ENCODE peak calls at places on chromosomes 4 and X, in four cellular contexts. M, H, D and Z are unnamed samples.

GRCh38 chr4:165784672-165785071 is 88.4 kb upstream of the TLL1 start:
- DNase-seq in M (no peak), H (peak; percentile 2), D (no peak), Z (peak; percentile 4)

GRCh38 chrX:50691820-50692219 is 122.2 kb downstream of the SHROOM4 start:
- DNase-seq in M (peak; percentile 85), D (no peak), H (peak; percentile 24), Z (peak; percentile 5)

GRCh38 chr4:124938836-124939235 is 226.3 kb upstream of the ANKRD50 start:
- DNase-seq in M (no peak), D (no peak), H (no peak), Z (no peak)

GRCh38 chr4:53605783-53606182 is 14.5 kb upstream of the LNX1 start:
- DNase-seq in D (no peak), M (no peak), H (peak; percentile 19), Z (no peak)

GRCh38 chrX:1601768-1602085 is 10.3 kb downstream of the AKAP17A start:
- DNase-seq in D (peak; percentile 30), H (no peak), M (no peak), Z (no peak)

GRCh38 chrX:137043736-137044135 is 9.9 kb upstream of the GPR101 start:
- DNase-seq in D (no peak), H (no peak), M (no peak), Z (no peak)

GRCh38 chr4:113278324-113278934 is 229.0 kb downstream of the ANK2 start:
- DNase-seq in D (no peak), H (peak; percentile 83), M (peak; percentile 88), Z (peak; percentile 60)

GRCh38 chr4:11623726-11624037 is 195.0 kb upstream of the HS3ST1 start:
- DNase-seq in D (no peak), H (no peak), M (no peak), Z (no peak)

GRCh38 chrX:112698946-112699345 is 19.2 kb upstream of the LHFPL1 start:
- DNase-seq in D (no peak), M (no peak), H (no peak), Z (no peak)

GRCh38 chr4:99403380-99404194 is 31.6 kb downstream of the ADH7 start:
- DNase-seq in M (no peak), D (no peak), H (peak; percentile 73), Z (no peak)

GRCh38 chr4:60759518-60760245 is 440.4 kb upstream of the ADGRL3 start:
- DNase-seq in D (no peak), M (no peak), H (no peak), Z (no peak)
- TF ChIP-seq CTCF in D (no peak), M (no peak), H (no peak), Z (peak; percentile 17)

GRCh38 chr4:7878323-7878722 is 61.3 kb downstream of the AFAP1 start:
- DNase-seq in H (no peak), D (no peak), M (no peak), Z (no peak)
- H3K4me3 ChIP-seq in H (no peak overlapping the region), D (no peak overlapping the region), M (no peak overlapping the region), Z (no peak overlapping the region)

GRCh38 chr4:185559913-185560281 is 24.6 kb upstream of the PDLIM3 start:
- DNase-seq in M (peak; percentile 37), D (no peak), H (peak; percentile 26), Z (peak; percentile 20)

GRCh38 chr4:185562531-185562930 is 27.2 kb upstream of the PDLIM3 start:
- DNase-seq in M (no peak), D (no peak), H (no peak), Z (no peak)

GRCh38 chr4:185564355-185564754 is 29.0 kb upstream of the PDLIM3 start:
- DNase-seq in H (no peak), D (no peak), M (no peak), Z (no peak)

GRCh38 chr4:185565696-185566095 is 30.4 kb upstream of the PDLIM3 start:
- DNase-seq in M (no peak), D (no peak), H (no peak), Z (no peak)

DNA sequence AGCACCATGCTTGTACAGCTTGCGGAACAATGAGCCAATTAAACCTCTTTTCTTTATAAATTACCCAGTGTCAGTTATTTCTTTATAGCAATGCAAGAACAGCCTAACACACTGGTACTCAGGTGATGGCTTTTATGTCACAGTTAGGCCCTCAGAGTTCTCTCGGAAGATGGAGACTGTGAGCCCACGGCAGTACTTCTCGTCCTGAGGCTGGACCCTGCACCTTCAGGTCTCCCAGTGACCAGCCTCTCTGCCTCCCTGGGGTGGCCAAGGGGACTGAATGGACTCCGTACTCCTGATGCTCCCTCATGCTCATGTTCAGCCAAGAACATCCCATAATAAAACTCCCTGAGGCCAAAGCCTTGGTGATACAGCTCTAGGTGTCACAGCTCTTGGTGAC is 25.0 kb upstream of the PDLIM3 start:
- DNase-seq in D (no peak), H (no peak), M (no peak), Z (no peak)
- TF ChIP-seq CTCF in D (no peak), H (no peak), M (no peak), Z (no peak)

GRCh38 chrX:15343075-15343476 is 7.8 kb upstream of the PIGA start:
- DNase-seq in M (peak; percentile 27), H (peak; percentile 43), D (no peak), Z (no peak)
- H3K4me3 ChIP-seq in M (no peak overlapping the region), H (no peak overlapping the region), D (no peak overlapping the region), Z (no peak overlapping the region)

GRCh38 chr4:134905061-134905460 is 703.5 kb upstream of the PABPC4L start:
- DNase-seq in M (no peak), D (no peak), H (no peak), Z (no peak)
- TF ChIP-seq CTCF in M (no peak), D (no peak), H (no peak), Z (no peak)